ENCODE peak calls at places on chromosomes 4 and X, in five cellular contexts. V is hepatocyte, G is cardiac muscle cell, Z is right lobe of liver, F is fibroblast of mammary gland. M is an unnamed sample.

GRCh38 chr4:37715889-37716402 is 29.8 kb upstream of the RELL1 start:
- DNase-seq in V (peak), G (no peak), Z (no peak), F (peak), M (peak)

GRCh38 chr4:152937535-152938236 is 1.6 kb downstream of the FHDC1 start:
- DNase-seq in V (peak), G (peak), Z (no peak), F (peak), M (peak)

GRCh38 chr4:160831165-160831922 is 1332.5 kb downstream of the FSTL5 start:
- DNase-seq in V (no peak), G (no peak), Z (no peak), F (no peak), M (no peak)

GRCh38 chr4:102501635-102502382 is 650 bp downstream of the NFKB1 start:
- DNase-seq in V (peak), G (peak), Z (peak), F (peak), M (peak)

GRCh38 chrX:19990225-19990518 is 689 bp downstream of the BCLAF3 start:
- DNase-seq in V (no peak), G (no peak), Z (no peak), F (no peak), M (no peak)

GRCh38 chr4:162499478-162499877 is 335.7 kb upstream of the FSTL5 start:
- DNase-seq in V (no peak), G (no peak), Z (no peak), F (no peak), M (no peak)

GRCh38 chrX:48468693-48469691 is 1.1 kb downstream of the SLC38A5 start:
- DNase-seq in V (no peak), G (no peak), Z (peak), F (no peak), M (no peak)

GRCh38 chr4:102717448-102718092 is 43.2 kb downstream of the MANBA start:
- DNase-seq in V (peak), G (no peak), Z (no peak), F (peak), M (no peak)

GRCh38 chr4:128288689-128289106 is 1.1 kb upstream of the PGRMC2 start:
- DNase-seq in V (peak), G (no peak), Z (no peak), F (peak), M (peak)

GRCh38 chr4:74473155-74473811 is 28.3 kb downstream of the AREG start:
- DNase-seq in V (peak), G (no peak), Z (no peak), F (peak), M (peak)

GRCh38 chr4:40870076-40870624 is 120.4 kb downstream of the NSUN7 start:
- DNase-seq in V (no peak), G (no peak), Z (no peak), F (no peak), M (no peak)

GRCh38 chr4:55345980-55346850 is at the start of gene SRD5A3:
- DNase-seq in V (peak), G (peak), Z (peak), F (peak), M (peak)

GRCh38 chr4:75235359-75235951 is 278.7 kb downstream of the RCHY1 start:
- DNase-seq in V (no peak), G (no peak), Z (no peak), F (no peak), M (no peak)

GRCh38 chr4:82623284-82623683 is 61.5 kb upstream of the TMEM150C start:
- DNase-seq in V (no peak), G (no peak), Z (no peak), F (peak), M (no peak)

GRCh38 chr4:89111833-89112563 is 665 bp downstream of the TIGD2 start:
- DNase-seq in V (peak), G (peak), Z (no peak), F (peak), M (peak)

GRCh38 chrX:10006770-10007169 is 39.6 kb downstream of the CLDN34 start:
- DNase-seq in V (no peak), G (no peak), Z (no peak), F (no peak), M (no peak)

GRCh38 chr4:86641516-86642090 is 47.5 kb downstream of the PTPN13 start:
- DNase-seq in V (no peak), G (no peak), Z (no peak), F (no peak), M (no peak)

GRCh38 chr4:150150545-150151156 is 72.4 kb downstream of the DCLK2 start:
- DNase-seq in V (no peak), G (no peak), Z (no peak), F (no peak), M (no peak)

GRCh38 chrX:152845618-152846240 is 14.9 kb downstream of the NSDHL start:
- DNase-seq in V (no peak), G (no peak), Z (no peak), F (no peak), M (no peak)

GRCh38 chr4:102829803-102830202 is 2.5 kb upstream of the UBE2D3 start:
- DNase-seq in V (no peak), G (no peak), Z (no peak), F (no peak), M (no peak)

GRCh38 chrX:31228415-31228832 is 156.6 kb upstream of the FTHL17 start:
- DNase-seq in V (peak), G (no peak), Z (no peak), F (peak), M (peak)

GRCh38 chrX:72095370-72095769 is 36.3 kb downstream of the RTL5 start:
- DNase-seq in V (no peak), G (no peak), Z (no peak), F (no peak), M (no peak)

GRCh38 chr4:180767330-180767729 is 1475.9 kb upstream of the TENM3 start:
- DNase-seq in V (no peak), G (peak), Z (no peak), F (no peak), M (no peak)

GRCh38 chr4:66157594-66157993 is 487.3 kb upstream of the EPHA5 start:
- DNase-seq in V (no peak), G (no peak), Z (no peak), F (no peak), M (no peak)

GRCh38 chrX:24190500-24191156 is 41.1 kb downstream of the ZFX start:
- DNase-seq in V (peak), G (no peak), Z (no peak), F (peak), M (peak)

GRCh38 chr4:119244344-119244743 is 31.8 kb downstream of the USP53 start:
- DNase-seq in V (no peak), G (no peak), Z (no peak), F (no peak), M (no peak)

GRCh38 chr4:73257995-73258667 is 467 bp downstream of the ANKRD17 start:
- DNase-seq in V (peak), G (peak), Z (no peak), F (peak), M (peak)

GRCh38 chr4:25863347-25863784 is 578 bp upstream of the SEL1L3 start:
- DNase-seq in V (peak), G (peak), Z (peak), F (no peak), M (no peak)

GRCh38 chr4:56465599-56466295 is 1.7 kb upstream of the SRP72 start:
- DNase-seq in V (no peak), G (no peak), Z (no peak), F (peak), M (no peak)

GRCh38 chr4:73520821-73521220 is 39.3 kb downstream of the AFM start:
- DNase-seq in V (peak), G (no peak), Z (no peak), F (peak), M (peak)

GRCh38 chr4:138851626-138852443 is 163.7 kb upstream of the NOCT start:
- DNase-seq in V (peak), G (no peak), Z (no peak), F (no peak), M (peak)

GRCh38 chrX:53294024-53294648 is 12.8 kb upstream of the IQSEC2 start:
- DNase-seq in V (no peak), G (no peak), Z (no peak), F (peak), M (no peak)
- TF ChIP-seq CTCF in V (no peak), G (peak), Z (no peak), F (peak), M (peak)

GRCh38 chrX:137424679-137425078 is 141.2 kb upstream of the ZIC3 start:
- DNase-seq in V (no peak), G (no peak), Z (no peak), F (no peak), M (no peak)
- H3K4me3 ChIP-seq in V (no peak), G (no peak), Z (no peak), F (no peak), M (no peak)

DNA sequence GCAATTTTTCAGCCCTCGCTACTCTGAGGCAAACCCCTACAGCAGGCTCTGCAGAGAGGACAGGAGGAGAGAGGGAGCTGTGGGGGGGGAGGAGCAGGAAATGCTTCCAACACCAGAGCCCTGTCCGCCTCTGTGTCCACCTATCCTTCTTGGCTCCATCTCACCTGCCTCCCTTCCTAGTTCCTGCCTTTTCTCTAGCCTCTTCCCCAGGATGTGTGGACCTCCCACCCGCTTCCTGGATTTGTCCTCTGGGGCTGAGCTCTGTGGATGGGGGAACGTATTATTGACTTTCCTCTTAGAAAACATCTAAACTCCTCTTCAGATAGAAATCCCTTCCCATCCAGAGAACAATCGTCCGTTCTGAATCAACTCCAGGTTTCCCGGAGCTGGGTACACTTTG is 14.4 kb downstream of the ASMT start:
- DNase-seq in V (no peak), G (no peak), Z (no peak), F (no peak), M (no peak)
- TF ChIP-seq CTCF in V (no peak), G (no peak), Z (no peak), F (no peak), M (no peak)

DNA sequence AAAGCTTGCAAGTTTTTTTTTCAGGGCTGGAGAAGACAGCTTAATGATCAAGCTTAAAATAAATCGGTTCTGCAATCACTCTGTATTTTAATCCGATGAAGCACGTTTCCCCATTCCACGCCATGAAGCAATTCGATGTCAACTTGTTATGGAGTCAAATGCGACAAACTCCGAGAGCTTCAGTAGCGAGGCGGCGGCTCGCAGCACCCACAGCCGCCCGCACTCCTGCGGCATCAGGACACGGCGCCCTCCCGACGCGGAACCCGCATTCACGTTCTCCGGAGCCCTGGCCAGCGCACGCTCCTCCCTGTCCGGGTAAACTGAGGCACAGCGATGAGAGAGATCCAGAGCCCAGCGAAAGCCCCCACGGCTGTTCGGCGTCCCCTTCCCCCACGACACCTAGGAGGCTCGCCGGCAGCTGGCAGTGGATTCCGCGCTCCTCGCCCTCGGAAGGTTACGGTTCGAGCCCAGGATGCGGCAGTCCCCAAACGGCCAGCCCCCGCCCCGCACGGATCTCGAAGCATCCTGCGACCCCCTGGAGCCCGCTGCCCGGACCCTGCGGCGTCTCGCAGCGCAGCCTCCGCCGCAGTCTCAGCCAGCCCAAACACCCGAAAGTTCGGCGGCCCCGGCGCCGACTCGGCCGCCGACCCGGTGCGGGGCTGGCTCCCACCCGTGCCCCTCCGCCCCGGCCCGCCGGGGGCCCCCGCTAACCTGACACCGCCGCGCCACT is 507 bp downstream of the MFAP3L start:
- DNase-seq in V (peak), G (peak), Z (peak), F (peak), M (peak)
- H3K4me3 ChIP-seq in V (peak), G (peak), Z (peak), F (peak), M (peak)

GRCh38 chr4:173014836-173015235 is 153.8 kb upstream of the GALNT7 start:
- DNase-seq in V (no peak), G (no peak), Z (no peak), F (no peak), M (no peak)

GRCh38 chr4:173013232-173013932 is 155.2 kb upstream of the GALNT7 start:
- DNase-seq in V (peak), G (peak), Z (no peak), F (peak), M (peak)

GRCh38 chr4:173017802-173018201 is 150.8 kb upstream of the GALNT7 start:
- DNase-seq in V (no peak), G (no peak), Z (no peak), F (no peak), M (no peak)

GRCh38 chr4:173012608-173013007 is 156.0 kb upstream of the GALNT7 start:
- DNase-seq in V (no peak), G (no peak), Z (no peak), F (no peak), M (no peak)

DNA sequence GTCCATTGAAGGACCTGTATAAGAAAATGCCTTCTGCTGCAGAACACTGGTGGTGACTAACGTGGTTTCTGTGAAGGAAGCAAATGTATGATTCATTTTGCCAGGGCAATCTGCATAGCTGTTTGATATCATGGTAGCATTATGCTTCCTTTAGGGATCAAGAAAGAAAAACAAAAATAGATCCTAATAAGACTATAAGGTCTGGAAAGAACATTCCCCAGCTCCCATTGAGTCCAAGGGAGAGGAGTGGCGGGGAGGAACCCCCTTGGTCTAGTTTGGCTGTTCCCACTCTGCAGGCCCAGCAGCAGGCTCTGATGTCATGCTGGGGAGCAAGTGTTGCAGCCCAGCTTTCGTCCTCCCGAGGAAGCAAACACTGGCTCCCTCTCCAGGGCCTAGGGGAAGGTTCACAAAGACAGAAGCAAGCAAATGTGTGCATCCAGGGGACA is 154.5 kb upstream of the GALNT7 start:
- DNase-seq in V (peak), G (peak), Z (no peak), F (peak), M (peak)
- TF ChIP-seq CTCF in V (no peak), G (peak), Z (no peak), F (peak), M (peak)

GRCh38 chr4:158821228-158822009 is 52.6 kb downstream of the FNIP2 start:
- DNase-seq in V (no peak), G (no peak), Z (no peak), F (peak), M (peak)

GRCh38 chr4:158822348-158822747 is 53.5 kb downstream of the FNIP2 start:
- DNase-seq in V (no peak), G (no peak), Z (no peak), F (no peak), M (no peak)

GRCh38 chr4:158818595-158818994 is 49.8 kb downstream of the FNIP2 start:
- DNase-seq in V (no peak), G (no peak), Z (no peak), F (no peak), M (no peak)

GRCh38 chr4:158817562-158818370 is 48.9 kb downstream of the FNIP2 start:
- DNase-seq in V (no peak), G (no peak), Z (no peak), F (peak), M (no peak)

DNA sequence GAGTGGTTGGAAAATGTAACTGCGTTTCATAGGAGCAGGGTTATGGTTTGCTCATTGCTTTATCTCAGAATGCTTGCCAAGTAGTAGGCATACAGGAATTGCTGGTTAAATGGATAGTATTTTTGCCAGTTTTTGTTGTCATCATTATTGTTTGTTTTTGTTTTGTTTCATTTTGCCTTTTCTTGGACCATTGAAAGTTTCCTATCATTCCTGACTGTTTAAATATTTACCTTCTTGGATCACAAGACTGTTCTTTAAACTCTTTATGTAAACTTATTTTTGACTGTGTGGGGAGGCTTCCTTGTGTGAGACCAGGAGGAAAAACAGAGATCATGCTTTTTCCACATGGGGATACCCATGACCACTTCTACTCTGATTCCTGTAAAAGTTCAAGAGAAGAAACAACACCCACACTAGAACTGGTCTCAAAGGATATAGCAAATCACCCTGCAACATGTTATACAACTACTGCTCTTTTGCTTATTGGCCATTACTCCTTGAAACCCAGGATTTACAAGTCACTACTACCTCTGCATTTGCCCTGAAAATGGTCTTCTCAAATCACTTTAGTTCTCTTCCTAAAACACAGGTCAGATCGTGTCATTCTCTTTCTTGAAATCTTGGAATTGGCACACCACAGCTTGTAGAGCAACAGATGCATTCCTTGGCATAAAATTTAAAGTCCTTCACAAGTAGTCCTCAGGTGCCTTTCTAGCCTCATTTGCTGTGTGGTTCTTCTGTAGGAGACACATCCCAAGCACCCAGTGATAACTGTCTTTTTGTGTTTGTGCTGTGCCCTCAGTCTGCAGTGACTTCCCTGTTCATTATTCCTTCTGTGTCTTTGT is 51.3 kb downstream of the FNIP2 start:
- DNase-seq in V (no peak), G (no peak), Z (no peak), F (no peak), M (no peak)
- H3K4me3 ChIP-seq in V (no peak), G (no peak), Z (no peak), F (no peak), M (no peak)

M was measured in astrocyte of the spinal cord.